ENCODE peak calls at places on chromosomes 12 and 14, in six cellular contexts. I is endothelial cell, P is AG09309, H is NB4, V is neural crest cell, Z is lower lobe of right lung. S is an unnamed sample.
A peak's percentile ranks its signal among the peaks of the same experiment; 100 is the strongest.

GRCh38 chr14:100828448-100828834 is 2.5 kb downstream of the MEG3 start:
- DNase-seq in I (no peak), P (no peak), H (no peak), V (no peak), Z (no peak), S (no peak)

GRCh38 chr14:106843951-106844483 is 1317.6 kb downstream of the TMEM121 start:
- DNase-seq in I (no peak), P (no peak), H (peak; percentile 75), V (no peak), Z (peak; percentile 65), S (no peak)

GRCh38 chr12:109775172-109775881 is 57.9 kb downstream of the TRPV4 start:
- DNase-seq in I (peak; percentile 82), P (no peak), H (peak; percentile 81), V (peak; percentile 86), Z (peak; percentile 77), S (peak; percentile 77)

GRCh38 chr12:49049566-49050224 is 10.9 kb downstream of the KMT2D start:
- DNase-seq in I (no peak), P (no peak), H (no peak), V (no peak), Z (peak; percentile 30), S (no peak)

GRCh38 chr14:60648934-60649814 is at the start of gene SIX1:
- DNase-seq in I (peak; percentile 70), P (peak; percentile 72), H (peak; percentile 85), V (no peak), Z (peak; percentile 76), S (peak; percentile 97)

GRCh38 chr14:77322209-77322902 is 1.5 kb downstream of the GSTZ1 start:
- DNase-seq in I (no peak), P (no peak), H (no peak), V (no peak), Z (no peak), S (no peak)

GRCh38 chr12:27012239-27012981 is 1.8 kb downstream of the TM7SF3 start:
- DNase-seq in I (no peak), P (no peak), H (peak; percentile 36), V (no peak), Z (no peak), S (no peak)

GRCh38 chr12:12017135-12017581 is 53.6 kb upstream of the BCL2L14 start:
- DNase-seq in I (no peak), P (no peak), H (peak; percentile 27), V (no peak), Z (no peak), S (no peak)

GRCh38 chr14:39230416-39230815 is 3.3 kb upstream of the MIA2 start:
- DNase-seq in I (no peak), P (no peak), H (peak; percentile 10), V (no peak), Z (no peak), S (no peak)

GRCh38 chr12:63238892-63239291 is 87.9 kb upstream of the AVPR1A start:
- DNase-seq in I (no peak), P (no peak), H (no peak), V (no peak), Z (no peak), S (no peak)

DNA sequence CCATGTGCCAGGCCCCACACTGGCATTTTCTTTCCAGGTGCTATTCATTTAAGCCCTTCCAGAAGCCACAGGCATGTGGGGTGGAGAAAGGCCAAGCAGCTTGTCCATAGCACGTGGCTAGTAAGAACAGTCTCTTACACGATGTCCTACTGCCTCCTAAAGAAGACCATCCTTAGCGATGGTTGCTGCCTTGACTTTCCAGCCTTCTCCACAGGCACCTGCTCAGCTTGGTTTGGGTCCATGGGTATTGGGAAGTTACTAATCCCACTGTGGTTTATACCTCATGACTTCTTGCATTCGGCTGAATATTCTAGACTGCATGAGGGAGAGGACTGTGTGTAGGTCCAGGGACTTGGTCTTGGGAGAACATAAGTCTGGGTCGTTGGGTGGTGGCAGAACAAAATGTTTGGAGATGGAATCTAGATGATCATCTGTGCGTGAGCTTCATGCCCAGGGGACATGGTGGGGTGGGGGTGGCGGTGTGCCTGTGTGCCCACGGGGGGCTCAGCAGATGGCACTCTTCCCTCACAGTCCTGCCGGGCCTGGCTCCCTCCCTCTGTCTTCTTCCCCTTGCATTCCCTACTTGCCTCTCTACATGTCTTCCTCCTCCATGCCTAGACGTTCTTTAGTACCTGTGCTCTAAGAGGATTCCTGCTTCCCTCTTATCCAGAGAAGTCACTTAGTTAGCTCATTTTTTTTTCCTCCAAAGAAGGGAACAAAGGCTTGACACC is 49.1 kb downstream of the NINJ2 start:
- DNase-seq in I (no peak), P (no peak), H (peak; percentile 66), V (no peak), Z (peak; percentile 69), S (no peak)
- TF ChIP-seq CTCF in I (no peak), P (peak; percentile 23), H (peak; percentile 32), V (peak; percentile 41), Z (peak; percentile 25), S (peak; percentile 75)

GRCh38 chr12:52953181-52953841 is 4.4 kb downstream of the KRT18 start:
- DNase-seq in I (no peak), P (no peak), H (no peak), V (no peak), Z (no peak), S (no peak)

GRCh38 chr12:52951640-52952039 is 2.7 kb downstream of the KRT18 start:
- DNase-seq in I (no peak), P (no peak), H (no peak), V (no peak), Z (no peak), S (no peak)

GRCh38 chr12:52951126-52951525 is 2.2 kb downstream of the KRT18 start:
- DNase-seq in I (no peak), P (no peak), H (no peak), V (no peak), Z (no peak), S (no peak)

GRCh38 chr12:52950553-52950952 is 1.6 kb downstream of the KRT18 start:
- DNase-seq in I (no peak), P (no peak), H (no peak), V (no peak), Z (no peak), S (no peak)

GRCh38 chr12:52952082-52952801 is 3.3 kb downstream of the KRT18 start:
- DNase-seq in I (no peak), P (no peak), H (no peak), V (no peak), Z (peak; percentile 77), S (no peak)
- TF ChIP-seq CTCF in I (no peak), P (peak; percentile 20), H (no peak), V (no peak), Z (peak; percentile 37), S (no peak)

GRCh38 chr12:71900091-71900490 is 38.6 kb upstream of the TPH2 start:
- DNase-seq in I (no peak), P (no peak), H (peak; percentile 3), V (no peak), Z (no peak), S (no peak)
- TF ChIP-seq CTCF in I (peak; percentile 28), P (peak; percentile 29), H (no peak), V (peak; percentile 46), Z (no peak), S (peak; percentile 70)

GRCh38 chr12:111544032-111544431 is 55.1 kb downstream of the ATXN2 start:
- DNase-seq in I (no peak), P (no peak), H (no peak), V (no peak), Z (no peak), S (no peak)

GRCh38 chr12:111546758-111547383 is 52.2 kb downstream of the ATXN2 start:
- DNase-seq in I (no peak), P (no peak), H (no peak), V (no peak), Z (no peak), S (no peak)

GRCh38 chr12:111546171-111546570 is 52.9 kb downstream of the ATXN2 start:
- DNase-seq in I (no peak), P (no peak), H (no peak), V (no peak), Z (no peak), S (no peak)
- TF ChIP-seq CTCF in I (no peak), P (no peak), H (no peak), V (no peak), Z (no peak), S (no peak)

GRCh38 chr14:64796369-64796768 is 83.3 kb downstream of the SPTB start:
- DNase-seq in I (no peak), P (no peak), H (no peak), V (no peak), Z (no peak), S (peak; percentile 68)

GRCh38 chr14:64799555-64799954 is 80.2 kb downstream of the SPTB start:
- DNase-seq in I (no peak), P (no peak), H (no peak), V (no peak), Z (no peak), S (peak; percentile 64)

GRCh38 chr14:64801046-64801445 is 78.7 kb downstream of the SPTB start:
- DNase-seq in I (no peak), P (no peak), H (no peak), V (no peak), Z (no peak), S (no peak)

GRCh38 chr14:64801800-64802199 is 77.9 kb downstream of the SPTB start:
- DNase-seq in I (peak; percentile 53), P (no peak), H (peak; percentile 45), V (peak; percentile 45), Z (no peak), S (no peak)

GRCh38 chr14:64800000-64800399 is 79.7 kb downstream of the SPTB start:
- DNase-seq in I (peak; percentile 50), P (no peak), H (peak; percentile 45), V (no peak), Z (peak; percentile 58), S (no peak)
- TF ChIP-seq CTCF in I (peak; percentile 80), P (peak; percentile 73), H (peak; percentile 46), V (peak; percentile 55), Z (peak; percentile 42), S (peak; percentile 78)

GRCh38 chr12:647039-647712 is 16.1 kb downstream of the NINJ2 start:
- DNase-seq in I (no peak), P (no peak), H (no peak), V (no peak), Z (no peak), S (no peak)

GRCh38 chr12:647713-648085 is 15.5 kb downstream of the NINJ2 start:
- DNase-seq in I (no peak), P (no peak), H (no peak), V (no peak), Z (no peak), S (no peak)

GRCh38 chr12:645563-646071 is 17.6 kb downstream of the NINJ2 start:
- DNase-seq in I (no peak), P (no peak), H (peak; percentile 62), V (no peak), Z (no peak), S (no peak)

GRCh38 chr12:646303-647038 is 16.8 kb downstream of the NINJ2 start:
- DNase-seq in I (no peak), P (no peak), H (no peak), V (no peak), Z (no peak), S (no peak)

DNA sequence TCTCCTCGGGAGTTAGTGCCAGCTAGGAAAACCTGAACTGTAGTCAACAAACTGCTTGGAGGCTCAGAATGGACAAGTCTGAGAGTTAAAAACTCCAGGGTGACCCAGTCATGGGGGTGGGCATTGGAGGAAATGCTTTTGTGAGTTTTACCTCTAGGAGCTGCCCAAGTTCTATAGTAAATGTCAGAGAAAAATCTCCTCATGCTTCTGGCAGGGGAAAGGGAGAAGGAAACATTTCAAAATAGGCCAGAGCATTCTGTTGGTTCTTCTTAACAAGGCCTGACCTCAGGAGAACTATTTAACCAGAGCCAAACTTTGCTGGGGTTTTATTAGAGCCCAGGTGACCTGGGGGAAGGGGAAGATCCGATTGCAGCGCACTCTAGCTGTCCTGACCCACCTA is 12.3 kb downstream of the NINJ2 start:
- DNase-seq in I (no peak), P (no peak), H (peak; percentile 30), V (no peak), Z (no peak), S (no peak)
- TF ChIP-seq CTCF in I (no peak), P (no peak), H (peak; percentile 23), V (no peak), Z (no peak), S (peak; percentile 55)

S was measured in chondrocyte.